ENCODE peak calls at places on chromosomes 7 and 10, in nine cellular contexts. U is PC-3, O is lower leg skin, R is fibroblast of lung, T is uterus, N is cardiac fibroblast, G is astrocyte of the spinal cord, J is heart right ventricle, F is right lobe of liver. X is an unnamed sample.

GRCh38 chr7:150848111-150848510 is 4.2 kb upstream of the AOC1 start:
- DNase-seq in N (no peak), U (no peak), O (no peak), T (no peak), G (no peak), R (no peak), J (no peak), F (no peak), X (no peak)

GRCh38 chr10:43131906-43132305 is 6.3 kb upstream of the CSGALNACT2 start:
- DNase-seq in N (no peak), T (no peak), J (no peak), F (peak; percentile 26), O (no peak), R (no peak), U (no peak), G (no peak), X (no peak)

GRCh38 chr10:79938728-79939380 is 10.1 kb downstream of the SFTPD start:
- DNase-seq in F (no peak), U (no peak), R (no peak), G (no peak), O (peak; percentile 46), T (no peak), J (peak; percentile 54), N (no peak), X (peak; percentile 15)

GRCh38 chr10:11638055-11638698 is 26.7 kb upstream of the USP6NL start:
- DNase-seq in O (no peak), G (no peak), U (no peak), T (no peak), N (no peak), J (no peak), F (no peak), R (no peak), X (no peak)

GRCh38 chr10:28939352-28940157 is 262.2 kb downstream of the BAMBI start:
- DNase-seq in N (peak; percentile 97), T (peak; percentile 75), J (peak; percentile 37), U (no peak), O (peak; percentile 34), G (peak; percentile 72), R (peak; percentile 77), F (peak; percentile 94), X (peak; percentile 23)

GRCh38 chr7:108340856-108341411 is 115.3 kb downstream of the NRCAM start:
- DNase-seq in O (no peak), R (no peak), F (no peak), J (no peak), G (no peak), N (no peak), U (peak; percentile 35), T (no peak), X (peak; percentile 26)

GRCh38 chr7:155811560-155811894 is 736 bp downstream of the SHH start:
- DNase-seq in F (no peak), N (no peak), R (no peak), T (no peak), U (peak; percentile 45), O (no peak), J (no peak), G (no peak), X (no peak)

GRCh38 chr10:34740321-34740720 is 74.8 kb downstream of the PARD3 start:
- DNase-seq in F (no peak), T (no peak), U (no peak), G (no peak), J (no peak), O (no peak), N (no peak), R (no peak), X (no peak)

GRCh38 chr7:99131290-99131689 is 12.6 kb downstream of the SMURF1 start:
- DNase-seq in J (no peak), N (no peak), R (no peak), T (no peak), G (no peak), F (no peak), U (no peak), O (no peak), X (no peak)

GRCh38 chr10:26044123-26044749 is 110.2 kb downstream of the MYO3A start:
- DNase-seq in T (no peak), R (no peak), F (no peak), N (peak; percentile 0), G (no peak), U (no peak), O (peak; percentile 14), J (no peak), X (no peak)

GRCh38 chr10:45423976-45424499 is 50.0 kb downstream of the ALOX5 start:
- DNase-seq in G (no peak), O (no peak), T (no peak), U (no peak), N (no peak), R (no peak), J (no peak), F (no peak), X (no peak)

GRCh38 chr10:43781480-43782361 is 133.0 kb upstream of the ZNF32 start:
- DNase-seq in O (no peak), N (peak; percentile 13), J (no peak), R (no peak), G (no peak), U (peak; percentile 30), T (no peak), F (no peak), X (peak; percentile 61)

GRCh38 chr10:29719281-29719675 is 84.5 kb upstream of the SVIL start:
- DNase-seq in N (peak; percentile 42), T (no peak), F (no peak), J (no peak), G (no peak), O (no peak), R (no peak), U (peak; percentile 22), X (no peak)

GRCh38 chr10:43436291-43437140 is at the start of gene ZNF487:
- DNase-seq in J (peak; percentile 91), N (peak; percentile 94), G (peak; percentile 93), T (peak; percentile 93), U (peak; percentile 93), R (peak; percentile 88), O (peak; percentile 84), F (peak; percentile 93), X (peak; percentile 85)

GRCh38 chr10:121478590-121478989 is 119.7 kb downstream of the FGFR2 start:
- DNase-seq in O (no peak), U (no peak), F (no peak), T (no peak), N (no peak), J (no peak), R (no peak), G (no peak), X (peak; percentile 46)

GRCh38 chr10:70381491-70382421 is 669 bp downstream of the LRRC20 start:
- DNase-seq in N (peak; percentile 51), G (no peak), T (peak; percentile 44), F (peak; percentile 53), O (no peak), U (peak; percentile 57), R (peak; percentile 20), J (peak; percentile 53), X (peak; percentile 83)

GRCh38 chr10:75399461-75400162 is 2.0 kb downstream of the ZNF503 start:
- DNase-seq in O (peak; percentile 79), F (peak; percentile 87), T (peak; percentile 85), R (peak; percentile 84), J (peak; percentile 85), U (peak; percentile 95), G (peak; percentile 78), N (peak; percentile 87), X (peak; percentile 82)

DNA sequence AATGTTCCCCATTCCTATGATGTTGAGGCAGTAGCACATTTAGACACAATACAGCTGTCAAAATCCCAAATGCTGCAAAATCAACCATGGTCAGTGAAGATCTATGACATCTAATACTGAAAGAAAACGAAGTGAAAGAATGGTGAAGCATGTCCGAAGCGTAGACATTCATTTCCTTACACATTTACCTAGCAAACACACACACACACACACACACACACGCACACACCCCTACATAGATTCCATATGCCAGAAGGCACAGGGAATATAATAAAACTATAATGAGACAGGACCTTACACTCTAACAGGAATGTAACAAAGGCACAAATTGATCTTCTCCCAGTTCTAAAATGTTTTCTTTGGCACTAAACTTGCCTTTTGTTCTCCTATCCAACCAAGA is 32.4 kb downstream of the CCDC6 start:
- DNase-seq in R (no peak), G (no peak), N (no peak), O (no peak), U (no peak), T (no peak), F (no peak), J (no peak), X (no peak)
- H3K4me3 ChIP-seq in R (no peak overlapping the region), G (no peak overlapping the region), N (no peak overlapping the region), O (no peak overlapping the region), U (no peak overlapping the region), T (no peak overlapping the region), F (no peak overlapping the region), J (no peak overlapping the region), X (no peak overlapping the region)

DNA sequence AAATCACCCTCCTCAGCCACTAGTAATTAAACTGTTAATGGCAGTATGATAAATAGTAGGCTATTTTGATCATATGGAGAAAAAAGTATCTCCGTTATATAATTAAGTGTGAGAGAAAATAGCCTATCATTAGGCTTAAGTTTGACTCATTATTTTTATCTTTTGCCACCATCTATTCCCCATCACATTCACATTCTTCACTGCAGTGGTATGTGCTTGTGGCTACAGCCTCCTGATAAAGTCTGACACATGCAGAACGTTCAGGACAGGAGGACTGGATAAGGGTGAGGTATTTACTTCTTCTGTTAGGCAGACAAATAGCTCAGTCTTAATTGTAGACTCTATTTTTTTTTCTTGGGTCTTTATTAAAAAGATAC is 5.8 kb downstream of the NEBL start:
- DNase-seq in U (no peak), N (peak; percentile 82), G (peak; percentile 56), J (no peak), T (no peak), F (no peak), O (no peak), R (peak; percentile 81), X (no peak)
- TF ChIP-seq CTCF in U (no peak), N (no peak), G (no peak), J (no peak), T (no peak), F (no peak), O (no peak), R (no peak), X (no peak)

DNA sequence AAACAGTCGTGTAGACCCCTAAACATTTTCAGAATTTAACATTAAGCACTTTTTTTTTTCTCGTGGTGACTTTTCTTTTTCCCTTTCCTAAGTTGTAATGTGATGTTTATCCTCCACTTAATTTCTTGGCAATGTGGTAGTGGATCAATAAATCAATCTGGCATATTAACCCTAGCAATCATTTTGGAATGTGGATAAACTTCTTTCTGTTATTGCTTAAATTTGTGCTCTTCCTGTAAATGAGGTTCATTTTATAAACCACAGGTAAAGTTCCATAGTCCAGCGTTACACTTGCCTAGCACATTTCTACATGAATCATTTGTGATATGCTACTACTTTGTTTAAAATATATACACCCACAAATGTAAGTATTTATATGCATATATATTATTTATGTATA is 247.4 kb upstream of the ETV1 start:
- DNase-seq in J (no peak), U (peak; percentile 42), N (no peak), O (no peak), R (peak; percentile 18), G (no peak), F (no peak), T (no peak), X (no peak)
- H3K4me3 ChIP-seq in J (no peak overlapping the region), U (no peak overlapping the region), N (no peak overlapping the region), O (no peak overlapping the region), R (no peak overlapping the region), G (no peak overlapping the region), F (peak overlapping the region; percentile 42), T (no peak overlapping the region), X (no peak overlapping the region)

DNA sequence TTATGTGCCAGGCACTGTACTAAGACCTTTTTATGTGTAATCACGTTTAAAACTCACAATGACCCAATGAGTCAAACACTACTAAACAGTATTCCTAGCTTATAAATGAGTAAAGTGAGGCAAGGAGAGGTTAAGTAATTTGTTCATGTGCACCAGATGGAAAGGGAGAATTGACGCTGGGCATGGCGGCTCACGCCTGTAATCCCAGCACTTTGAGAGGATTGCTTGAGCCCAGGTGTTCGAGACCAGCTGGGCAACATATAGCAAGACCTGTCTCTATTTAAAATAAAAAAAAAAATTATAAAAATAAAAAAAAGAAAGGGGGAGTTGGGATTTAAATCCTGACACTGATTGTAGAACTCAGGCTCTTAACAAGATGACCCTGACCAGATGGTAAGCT is 46.7 kb upstream of the DLG5 start:
- DNase-seq in U (no peak), G (no peak), N (no peak), F (no peak), O (no peak), T (no peak), R (no peak), J (no peak), X (no peak)
- TF ChIP-seq CTCF in U (no peak), G (no peak), N (no peak), F (no peak), O (no peak), T (no peak), R (no peak), J (no peak), X (no peak)